ENCODE peak calls at places on chromosomes 11 and 22, in seven cellular contexts. K, U, I, Z, X, V and D are unnamed samples.
A peak's percentile ranks its signal among the peaks of the same experiment; 100 is the strongest.

GRCh38 chr22:31734512-31734911 is 15.4 kb downstream of the PRR14L start:
- DNase-seq in K (no peak), U (no peak), I (no peak), Z (peak; percentile 84), X (no peak), V (no peak), D (no peak)

GRCh38 chr11:59901306-59901705 is 22.7 kb downstream of the OOSP3 start:
- DNase-seq in K (no peak), U (no peak), I (no peak), Z (peak; percentile 37), X (no peak), V (no peak), D (no peak)

GRCh38 chr22:47065756-47066615 is 303.5 kb downstream of the TBC1D22A start:
- DNase-seq in K (no peak), U (no peak), I (no peak), Z (peak; percentile 66), X (no peak), V (no peak), D (no peak)

GRCh38 chr11:60852639-60853468 is 2.9 kb downstream of the PTGDR2 start:
- DNase-seq in K (no peak), U (no peak), I (no peak), Z (no peak), X (no peak), V (peak; percentile 62), D (peak; percentile 57)

GRCh38 chr11:96459751-96460150 is 69.9 kb downstream of the JRKL start:
- DNase-seq in K (no peak), U (no peak), I (no peak), Z (no peak), X (no peak), V (no peak), D (no peak)

GRCh38 chr22:22060200-22061084 is 77.9 kb upstream of the TOP3B start:
- DNase-seq in K (peak; percentile 51), U (peak; percentile 50), I (peak; percentile 40), Z (no peak), X (peak; percentile 81), V (peak; percentile 86), D (peak; percentile 82)

GRCh38 chr11:57416436-57416835 is 10.5 kb downstream of the SLC43A3 start:
- DNase-seq in K (no peak), U (no peak), I (no peak), Z (no peak), X (no peak), V (no peak), D (no peak)

GRCh38 chr11:118615282-118615979 is 8.0 kb downstream of the PHLDB1 start:
- DNase-seq in K (no peak), U (no peak), I (no peak), Z (peak; percentile 58), X (no peak), V (peak; percentile 93), D (peak; percentile 90)

GRCh38 chr22:37769056-37769455 is 38.7 kb upstream of the GCAT start:
- DNase-seq in K (no peak), U (no peak), I (no peak), Z (no peak), X (no peak), V (no peak), D (no peak)

GRCh38 chr11:131305005-131305404 is 65.4 kb upstream of the NTM start:
- DNase-seq in K (no peak), U (no peak), I (no peak), Z (no peak), X (no peak), V (no peak), D (no peak)

GRCh38 chr11:124315052-124315451 is 1.3 kb upstream of the OR8D1 start:
- DNase-seq in K (no peak), U (no peak), I (no peak), Z (peak; percentile 66), X (no peak), V (no peak), D (no peak)

GRCh38 chr22:24407278-24407665 is 20.1 kb upstream of the ADORA2A start:
- DNase-seq in K (no peak), U (no peak), I (no peak), Z (no peak), X (peak; percentile 63), V (no peak), D (no peak)

GRCh38 chr22:47213571-47214230 is 451.3 kb downstream of the TBC1D22A start:
- DNase-seq in K (peak; percentile 28), U (peak; percentile 19), I (peak; percentile 28), Z (no peak), X (no peak), V (peak; percentile 40), D (peak; percentile 15)

GRCh38 chr11:69704508-69705245 is 855 bp upstream of the FGF19 start:
- DNase-seq in K (no peak), U (no peak), I (peak; percentile 60), Z (no peak), X (no peak), V (peak; percentile 94), D (peak; percentile 95)

GRCh38 chr11:131910491-131911387 is 540.3 kb downstream of the NTM start:
- DNase-seq in K (no peak), U (no peak), I (no peak), Z (peak; percentile 55), X (no peak), V (peak; percentile 51), D (peak; percentile 73)

GRCh38 chr22:41857860-41858199 is 24.9 kb downstream of the SREBF2 start:
- DNase-seq in K (no peak), U (no peak), I (no peak), Z (no peak), X (no peak), V (no peak), D (no peak)

GRCh38 chr11:129414144-129414876 is 38.7 kb downstream of the BARX2 start:
- DNase-seq in K (no peak), U (no peak), I (no peak), Z (no peak), X (no peak), V (no peak), D (no peak)

GRCh38 chr22:47598864-47599263 is 836.4 kb downstream of the TBC1D22A start:
- DNase-seq in K (no peak), U (no peak), I (no peak), Z (no peak), X (no peak), V (no peak), D (no peak)

GRCh38 chr11:29129850-29130249 is 887.0 kb downstream of the KCNA4 start:
- DNase-seq in K (no peak), U (no peak), I (no peak), Z (peak; percentile 31), X (no peak), V (no peak), D (no peak)

GRCh38 chr11:128689586-128689945 is 4.3 kb upstream of the FLI1 start:
- DNase-seq in K (no peak), U (no peak), I (no peak), Z (no peak), X (peak; percentile 58), V (no peak), D (peak; percentile 51)

GRCh38 chr11:69268911-69269310 is 25.0 kb upstream of the MYEOV start:
- DNase-seq in K (no peak), U (no peak), I (no peak), Z (no peak), X (no peak), V (no peak), D (no peak)

DNA sequence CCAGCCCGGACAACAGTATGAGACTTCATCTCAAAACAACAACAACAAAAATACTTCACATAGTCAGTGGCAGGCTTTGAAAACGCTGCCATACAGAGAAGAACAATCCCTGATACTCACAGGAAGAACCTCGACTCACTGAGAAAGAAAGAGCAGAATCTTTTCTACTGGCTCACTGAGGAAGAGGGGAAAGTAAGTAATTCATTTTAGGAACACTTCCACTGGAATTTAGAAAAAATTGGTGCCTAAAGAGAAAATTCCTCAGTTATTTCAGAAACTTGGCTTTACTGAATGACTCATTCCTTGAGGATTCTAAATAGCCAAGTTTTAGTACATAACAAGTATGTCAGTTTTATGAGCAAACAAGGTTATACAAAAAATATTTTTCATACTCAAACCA is 12.3 kb downstream of the NARS2 start:
- DNase-seq in K (no peak), U (no peak), I (peak; percentile 9), Z (peak; percentile 79), X (no peak), V (no peak), D (peak; percentile 11)
- H3K4me1 ChIP-seq in K (peaks cover 21% of the 10 kb centered on the region), U (no peaks in the 10 kb centered on the region), I (peaks cover 35% of the 10 kb centered on the region), Z (peaks cover 10% of the 10 kb centered on the region), X (no peaks in the 10 kb centered on the region), V (peaks cover under 1% of the 10 kb centered on the region), D (peaks cover 15% of the 10 kb centered on the region)

GRCh38 chr11:34909435-34909834 is 6.7 kb downstream of the APIP start:
- DNase-seq in K (no peak), U (no peak), I (no peak), Z (no peak), X (no peak), V (no peak), D (no peak)
- H3K27ac ChIP-seq in K (peak overlapping the region; percentile 41), U (no peak overlapping the region), I (no peak overlapping the region), Z (no peak overlapping the region), X (no peak overlapping the region), V (no peak overlapping the region), D (no peak overlapping the region)

GRCh38 chr22:49807129-49807528 is 20.5 kb downstream of the BRD1 start:
- DNase-seq in K (no peak), U (no peak), I (no peak), Z (no peak), X (no peak), V (no peak), D (no peak)
- H3K4me1 ChIP-seq in K (no peaks in the 10 kb centered on the region), U (peaks cover 7% of the 10 kb centered on the region), I (peaks cover 5% of the 10 kb centered on the region), Z (no peaks in the 10 kb centered on the region), X (peaks cover 11% of the 10 kb centered on the region), V (no peaks in the 10 kb centered on the region), D (no peaks in the 10 kb centered on the region)

DNA sequence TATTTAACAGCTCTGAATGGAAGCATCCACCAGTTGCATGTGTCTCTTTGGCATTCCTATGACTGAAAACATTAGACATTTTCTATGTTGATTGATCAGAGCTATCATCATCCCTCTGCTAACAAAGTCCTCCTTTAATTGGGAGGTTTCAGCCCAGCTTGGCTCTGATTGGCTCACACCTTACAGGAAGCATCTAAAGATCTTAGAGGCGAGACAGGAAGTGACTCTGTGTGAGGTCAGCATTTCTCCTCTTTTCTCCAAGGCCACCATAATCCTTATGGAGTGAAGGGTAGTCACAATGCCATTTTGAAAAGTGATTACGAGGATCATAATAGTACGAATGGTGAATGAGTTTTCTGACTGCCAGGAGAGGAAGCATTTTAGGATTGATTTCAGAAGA is 260.8 kb downstream of the MIAT start:
- DNase-seq in K (no peak), U (no peak), I (no peak), Z (no peak), X (no peak), V (no peak), D (no peak)
- H3K27ac ChIP-seq in K (no peak overlapping the region), U (no peak overlapping the region), I (no peak overlapping the region), Z (no peak overlapping the region), X (no peak overlapping the region), V (no peak overlapping the region), D (no peak overlapping the region)

GRCh38 chr11:21421930-21422329 is 752.5 kb downstream of the NELL1 start:
- DNase-seq in K (no peak), U (no peak), I (no peak), Z (no peak), X (no peak), V (no peak), D (no peak)
- H3K4me1 ChIP-seq in K (no peaks in the 10 kb centered on the region), U (no peaks in the 10 kb centered on the region), I (no peaks in the 10 kb centered on the region), Z (no peaks in the 10 kb centered on the region), X (no peaks in the 10 kb centered on the region), V (no peaks in the 10 kb centered on the region), D (no peaks in the 10 kb centered on the region)

DNA sequence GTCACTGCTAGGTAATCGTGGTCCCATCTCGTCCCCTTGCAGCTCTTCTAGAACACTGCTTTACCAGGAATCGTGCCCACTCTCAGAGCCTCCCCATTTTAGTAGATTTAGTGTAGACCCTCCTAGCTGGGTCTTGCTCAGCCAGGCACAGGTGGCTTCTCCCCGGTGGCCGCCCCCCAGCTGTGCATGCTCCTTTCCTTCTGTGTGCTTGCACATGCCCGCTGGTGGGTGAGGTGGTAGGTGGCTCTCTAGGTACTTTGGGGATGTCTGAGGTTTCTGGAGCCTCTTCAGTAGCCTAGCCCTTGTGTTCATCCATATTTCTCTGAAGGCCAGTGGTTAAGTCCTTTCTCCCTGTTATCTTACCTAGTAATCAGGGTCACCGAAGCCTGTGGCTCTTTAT is 5.6 kb downstream of the TUB start:
- DNase-seq in K (no peak), U (no peak), I (no peak), Z (no peak), X (no peak), V (no peak), D (no peak)
- H3K27ac ChIP-seq in K (no peak overlapping the region), U (peak overlapping the region; percentile 55), I (no peak overlapping the region), Z (no peak overlapping the region), X (no peak overlapping the region), V (no peak overlapping the region), D (no peak overlapping the region)